ENCODE peak calls at places on chromosome 17, in seven cellular contexts. A, R, D, F, J, S and L are unnamed samples.

GRCh38 chr17:549197-550040 is 165.2 kb downstream of the VPS53 start:
- DNase-seq in A (peak), R (no peak), D (no peak), F (no peak), J (no peak), S (no peak), L (no peak)

GRCh38 chr17:16027708-16028584 is 28.3 kb downstream of the TTC19 start:
- DNase-seq in A (peak), R (no peak), D (no peak), F (no peak), J (no peak), S (no peak), L (no peak)

GRCh38 chr17:77188084-77189066 is 47.6 kb downstream of the SEC14L1 start:
- DNase-seq in A (no peak), R (no peak), D (no peak), F (no peak), J (no peak), S (no peak), L (no peak)

GRCh38 chr17:79985361-79985760 is 50.3 kb downstream of the TBC1D16 start:
- DNase-seq in A (no peak), R (peak), D (no peak), F (no peak), J (no peak), S (no peak), L (no peak)

GRCh38 chr17:49676276-49676868 is 1.5 kb downstream of the SPOP start:
- DNase-seq in A (peak), R (no peak), D (no peak), F (no peak), J (peak), S (no peak), L (no peak)

GRCh38 chr17:39634384-39634871 is 2.5 kb upstream of the STARD3 start:
- DNase-seq in A (peak), R (no peak), D (no peak), F (no peak), J (no peak), S (no peak), L (no peak)

GRCh38 chr17:38685485-38685884 is 10.7 kb upstream of the EPOP start:
- DNase-seq in A (no peak), R (no peak), D (no peak), F (peak), J (no peak), S (no peak), L (no peak)

GRCh38 chr17:78497115-78497540 is 80.1 kb downstream of the DNAH17 start:
- DNase-seq in A (peak), R (no peak), D (no peak), F (peak), J (peak), S (peak), L (peak)

GRCh38 chr17:34988644-34989043 is 8.3 kb downstream of the LIG3 start:
- DNase-seq in A (no peak), R (no peak), D (no peak), F (no peak), J (no peak), S (no peak), L (no peak)

GRCh38 chr17:35890774-35891155 is 10.6 kb upstream of the CCL5 start:
- DNase-seq in A (no peak), R (no peak), D (no peak), F (no peak), J (no peak), S (no peak), L (no peak)

GRCh38 chr17:48322060-48322459 is 108.0 kb downstream of the SKAP1 start:
- DNase-seq in A (peak), R (no peak), D (no peak), F (no peak), J (no peak), S (no peak), L (no peak)

GRCh38 chr17:82104797-82105416 is 6.9 kb upstream of the FASN start:
- DNase-seq in A (no peak), R (no peak), D (no peak), F (no peak), J (no peak), S (no peak), L (no peak)

GRCh38 chr17:72618018-72618509 is 474.4 kb downstream of the SLC39A11 start:
- DNase-seq in A (no peak), R (peak), D (no peak), F (no peak), J (no peak), S (no peak), L (no peak)

GRCh38 chr17:16211601-16212000 is 3.7 kb downstream of the NCOR1 start:
- DNase-seq in A (no peak), R (no peak), D (no peak), F (no peak), J (no peak), S (no peak), L (no peak)

GRCh38 chr17:8940866-8941471 is 24.5 kb downstream of the PIK3R5 start:
- DNase-seq in A (no peak), R (no peak), D (no peak), F (no peak), J (no peak), S (no peak), L (no peak)

GRCh38 chr17:79353016-79353415 is 257.8 kb downstream of the RBFOX3 start:
- DNase-seq in A (no peak), R (peak), D (no peak), F (no peak), J (no peak), S (no peak), L (no peak)

GRCh38 chr17:4733073-4733531 is 1.9 kb downstream of the MED11 start:
- DNase-seq in A (no peak), R (peak), D (no peak), F (peak), J (no peak), S (no peak), L (no peak)

GRCh38 chr17:4679652-4680051 is 24.3 kb downstream of the PELP1 start:
- DNase-seq in A (peak), R (no peak), D (no peak), F (no peak), J (no peak), S (no peak), L (no peak)

GRCh38 chr17:15954222-15954621 is 9.3 kb downstream of the ADORA2B start:
- DNase-seq in A (peak), R (no peak), D (no peak), F (no peak), J (no peak), S (no peak), L (no peak)

GRCh38 chr17:14396542-14396941 is 95.7 kb downstream of the HS3ST3B1 start:
- DNase-seq in A (peak), R (no peak), D (no peak), F (no peak), J (no peak), S (no peak), L (no peak)

GRCh38 chr17:47789611-47790520 is 31.7 kb downstream of the OSBPL7 start:
- DNase-seq in A (peak), R (peak), D (no peak), F (no peak), J (peak), S (no peak), L (no peak)

GRCh38 chr17:1267471-1267947 is 2.7 kb upstream of the BHLHA9 start:
- DNase-seq in A (no peak), R (no peak), D (no peak), F (no peak), J (no peak), S (peak), L (no peak)

GRCh38 chr17:66331038-66331816 is 28.8 kb downstream of the PRKCA start:
- DNase-seq in A (no peak), R (no peak), D (no peak), F (no peak), J (no peak), S (no peak), L (no peak)

GRCh38 chr17:20206068-20206467 is 196.9 kb downstream of the SPECC1 start:
- DNase-seq in A (no peak), R (no peak), D (no peak), F (peak), J (no peak), S (no peak), L (no peak)

GRCh38 chr17:46842835-46843234 is 8.5 kb upstream of the WNT9B start:
- DNase-seq in A (no peak), R (no peak), D (no peak), F (no peak), J (no peak), S (no peak), L (no peak)

GRCh38 chr17:82213251-82214011 is 789 bp upstream of the CCDC57 start:
- DNase-seq in A (peak), R (peak), D (no peak), F (no peak), J (peak), S (peak), L (peak)

GRCh38 chr17:81713004-81713555 is 996 bp downstream of the SLC25A10 start:
- DNase-seq in A (no peak), R (peak), D (no peak), F (no peak), J (no peak), S (no peak), L (no peak)

GRCh38 chr17:31495049-31495885 is 103.8 kb downstream of the RAB11FIP4 start:
- DNase-seq in A (no peak), R (peak), D (no peak), F (no peak), J (no peak), S (no peak), L (no peak)

GRCh38 chr17:21253646-21254441 is 634 bp upstream of the NATD1 start:
- DNase-seq in A (no peak), R (no peak), D (no peak), F (no peak), J (no peak), S (no peak), L (no peak)

GRCh38 chr17:17628388-17629008 is 37.0 kb upstream of the PEMT start:
- DNase-seq in A (no peak), R (no peak), D (no peak), F (no peak), J (no peak), S (no peak), L (no peak)

GRCh38 chr17:29671661-29672060 is 48.9 kb upstream of the CORO6 start:
- DNase-seq in A (no peak), R (no peak), D (no peak), F (no peak), J (no peak), S (no peak), L (no peak)

GRCh38 chr17:29682054-29682453 is 59.3 kb upstream of the CORO6 start:
- DNase-seq in A (no peak), R (no peak), D (no peak), F (no peak), J (no peak), S (no peak), L (no peak)

GRCh38 chr17:29674270-29674669 is 51.6 kb upstream of the CORO6 start:
- DNase-seq in A (no peak), R (no peak), D (no peak), F (no peak), J (no peak), S (no peak), L (no peak)

GRCh38 chr17:29682987-29683386 is 60.3 kb upstream of the CORO6 start:
- DNase-seq in A (no peak), R (no peak), D (no peak), F (no peak), J (no peak), S (no peak), L (no peak)

GRCh38 chr17:29677139-29677834 is 54.6 kb upstream of the CORO6 start:
- DNase-seq in A (no peak), R (no peak), D (no peak), F (no peak), J (no peak), S (peak), L (no peak)
- H3K27ac ChIP-seq in A (peak), R (no peak), D (peak), F (peak), J (no peak), S (no peak), L (no peak)

GRCh38 chr17:57911834-57912673 is 43.2 kb downstream of the CUEDC1 start:
- DNase-seq in A (no peak), R (peak), D (no peak), F (peak), J (no peak), S (peak), L (peak)
- H3K27ac ChIP-seq in A (no peak), R (no peak), D (peak), F (peak), J (no peak), S (peak), L (peak)

GRCh38 chr17:41973457-41973856 is 6.9 kb downstream of the CNP start:
- DNase-seq in A (no peak), R (peak), D (no peak), F (no peak), J (no peak), S (no peak), L (no peak)
- H3K27ac ChIP-seq in A (no peak), R (peak), D (peak), F (no peak), J (no peak), S (peak), L (peak)

GRCh38 chr17:44359458-44360143 is 4.1 kb downstream of the FAM171A2 start:
- DNase-seq in A (no peak), R (no peak), D (no peak), F (no peak), J (no peak), S (no peak), L (no peak)

GRCh38 chr17:44360826-44361225 is 2.8 kb downstream of the FAM171A2 start:
- DNase-seq in A (peak), R (peak), D (no peak), F (no peak), J (no peak), S (peak), L (peak)

GRCh38 chr17:44359001-44359400 is 4.7 kb downstream of the FAM171A2 start:
- DNase-seq in A (no peak), R (no peak), D (no peak), F (no peak), J (no peak), S (no peak), L (no peak)

GRCh38 chr17:44361292-44362055 is 2.2 kb downstream of the FAM171A2 start:
- DNase-seq in A (no peak), R (no peak), D (no peak), F (no peak), J (no peak), S (peak), L (no peak)

DNA sequence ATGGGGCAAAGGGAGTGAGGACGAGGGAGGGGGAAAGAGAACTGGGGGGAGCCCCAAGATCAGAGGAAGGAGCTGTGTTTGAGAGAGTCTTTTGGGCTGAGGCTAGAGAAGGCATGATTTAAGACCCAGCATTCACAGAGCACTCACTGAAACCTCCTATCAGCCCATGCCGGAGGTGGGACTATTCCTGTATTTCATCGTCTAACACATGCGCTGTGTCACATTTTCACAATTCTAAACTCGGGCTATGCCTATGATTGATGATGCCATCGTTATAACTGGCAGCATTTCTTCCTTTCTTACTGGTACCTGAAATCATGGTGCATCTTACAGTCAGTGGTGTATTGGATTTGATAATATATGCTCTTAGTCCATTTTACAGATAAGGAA is 3.5 kb downstream of the FAM171A2 start:
- DNase-seq in A (no peak), R (no peak), D (no peak), F (no peak), J (no peak), S (no peak), L (no peak)
- H3K27ac ChIP-seq in A (no peak), R (no peak), D (no peak), F (no peak), J (no peak), S (no peak), L (no peak)

DNA sequence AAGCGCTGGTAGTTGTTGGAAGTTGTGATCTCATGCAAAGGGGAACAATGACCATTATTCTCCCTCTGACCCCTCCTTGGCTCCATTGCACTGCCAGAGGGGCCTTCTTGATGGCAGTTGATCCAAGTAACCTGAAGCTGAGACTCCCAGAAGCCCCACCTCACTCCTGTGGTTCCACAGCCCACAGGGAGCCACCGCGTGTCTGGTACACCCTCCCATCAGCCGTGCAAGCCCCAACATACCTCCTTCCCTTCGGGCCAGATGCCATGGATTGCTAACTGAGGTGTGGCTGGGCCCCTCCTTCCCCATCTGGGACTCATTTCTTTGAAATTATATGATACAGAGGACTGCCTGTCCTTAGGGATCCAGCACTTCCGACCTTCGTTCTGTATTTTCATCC is 17.8 kb downstream of the SAP30BP start:
- DNase-seq in A (no peak), R (peak), D (no peak), F (no peak), J (no peak), S (no peak), L (no peak)
- H3K27ac ChIP-seq in A (no peak), R (no peak), D (peak), F (peak), J (no peak), S (peak), L (peak)

GRCh38 chr17:57984226-57984890 is 3.7 kb downstream of the VEZF1 start:
- DNase-seq in A (no peak), R (no peak), D (no peak), F (no peak), J (no peak), S (no peak), L (no peak)
- H3K27ac ChIP-seq in A (peak), R (no peak), D (peak), F (no peak), J (no peak), S (peak), L (no peak)